ENCODE peak calls at places on chromosomes 12 and 14, in eight cellular contexts. U, O, F, N, G, V, M and E are unnamed samples.

GRCh38 chr12:113850309-113851056 is 115.6 kb downstream of the RBM19 start:
- DNase-seq in U (no peak), O (no peak), F (no peak), N (no peak), G (peak), V (peak), M (no peak), E (no peak)

GRCh38 chr14:36221097-36221496 is 44.6 kb upstream of the PTCSC3 start:
- DNase-seq in U (no peak), O (no peak), F (no peak), N (no peak), G (no peak), V (no peak), M (no peak), E (no peak)

GRCh38 chr14:67276131-67276530 is 34.9 kb downstream of the PALS1 start:
- DNase-seq in U (no peak), O (no peak), F (no peak), N (no peak), G (no peak), V (no peak), M (no peak), E (no peak)

GRCh38 chr12:124720019-124720686 is 143.5 kb downstream of the SCARB1 start:
- DNase-seq in U (no peak), O (no peak), F (no peak), N (no peak), G (no peak), V (no peak), M (no peak), E (peak)

GRCh38 chr12:2458113-2458414 is 336.7 kb upstream of the FKBP4 start:
- DNase-seq in U (no peak), O (no peak), F (no peak), N (no peak), G (no peak), V (no peak), M (no peak), E (peak)

GRCh38 chr12:92363295-92364146 is 217.9 kb upstream of the BTG1 start:
- DNase-seq in U (peak), O (peak), F (peak), N (no peak), G (peak), V (no peak), M (peak), E (peak)

GRCh38 chr14:105458010-105458409 is 16.6 kb upstream of the CRIP2 start:
- DNase-seq in U (no peak), O (no peak), F (no peak), N (no peak), G (no peak), V (no peak), M (no peak), E (no peak)

GRCh38 chr14:72598328-72598727 is 295.6 kb downstream of the DPF3 start:
- DNase-seq in U (peak), O (no peak), F (no peak), N (no peak), G (no peak), V (no peak), M (no peak), E (no peak)

GRCh38 chr12:109815874-109816617 is 17.2 kb downstream of the TRPV4 start:
- DNase-seq in U (no peak), O (no peak), F (no peak), N (no peak), G (no peak), V (no peak), M (no peak), E (no peak)

GRCh38 chr12:2244013-2244861 is 191.4 kb downstream of the CACNA1C start:
- DNase-seq in U (no peak), O (no peak), F (no peak), N (no peak), G (no peak), V (peak), M (no peak), E (no peak)